ENCODE peak calls at places on chromosome 20, in five cellular contexts. D, T, N, C and E are unnamed samples.

GRCh38 chr20:59737073-59737691 is 132.8 kb downstream of the PHACTR3 start:
- DNase-seq in D (no peak), T (no peak), N (no peak), C (no peak), E (no peak)

GRCh38 chr20:57663241-57663640 is 43.0 kb upstream of the ZBP1 start:
- DNase-seq in D (peak), T (no peak), N (no peak), C (no peak), E (no peak)

GRCh38 chr20:50729925-50730764 is 1.2 kb upstream of the PARD6B start:
- DNase-seq in D (peak), T (no peak), N (peak), C (peak), E (no peak)

GRCh38 chr20:62111148-62111547 is 11.1 kb upstream of the LSM14B start:
- DNase-seq in D (no peak), T (no peak), N (no peak), C (no peak), E (no peak)

GRCh38 chr20:62651285-62652021 is 9.2 kb downstream of the SLCO4A1 start:
- DNase-seq in D (peak), T (peak), N (no peak), C (peak), E (no peak)

GRCh38 chr20:54469293-54469692 is 6.1 kb upstream of the DOK5 start:
- DNase-seq in D (no peak), T (no peak), N (no peak), C (no peak), E (no peak)

GRCh38 chr20:64265201-64265600 is 9.7 kb downstream of the PCMTD2 start:
- DNase-seq in D (no peak), T (no peak), N (no peak), C (no peak), E (no peak)

GRCh38 chr20:62820962-62821725 is 4.3 kb downstream of the COL9A3 start:
- DNase-seq in D (no peak), T (no peak), N (no peak), C (no peak), E (no peak)

GRCh38 chr20:41178904-41179432 is 41.6 kb downstream of the PLCG1 start:
- DNase-seq in D (no peak), T (no peak), N (no peak), C (no peak), E (no peak)

GRCh38 chr20:54649511-54649962 is 174.1 kb downstream of the DOK5 start:
- DNase-seq in D (peak), T (no peak), N (peak), C (peak), E (peak)

GRCh38 chr20:13877789-13878188 is 93.0 kb downstream of the NDUFAF5 start:
- DNase-seq in D (no peak), T (no peak), N (no peak), C (no peak), E (no peak)

GRCh38 chr20:2460752-2461424 is 9.7 kb downstream of the SNRPB start:
- DNase-seq in D (no peak), T (no peak), N (no peak), C (no peak), E (no peak)

GRCh38 chr20:35010405-35011192 is 54.9 kb downstream of the MYH7B start:
- DNase-seq in D (no peak), T (no peak), N (no peak), C (no peak), E (no peak)

GRCh38 chr20:10984899-10985298 is 311.1 kb upstream of the JAG1 start:
- DNase-seq in D (no peak), T (no peak), N (no peak), C (no peak), E (no peak)

GRCh38 chr20:1388706-1389483 is 4.0 kb downstream of the FKBP1A start:
- DNase-seq in D (no peak), T (no peak), N (no peak), C (no peak), E (no peak)

GRCh38 chr20:1388253-1388652 is 4.6 kb downstream of the FKBP1A start:
- DNase-seq in D (no peak), T (no peak), N (no peak), C (no peak), E (no peak)

GRCh38 chr20:1391640-1392442 is 1.0 kb downstream of the FKBP1A start:
- DNase-seq in D (peak), T (no peak), N (no peak), C (peak), E (no peak)

GRCh38 chr20:1390552-1391403 is 2.1 kb downstream of the FKBP1A start:
- DNase-seq in D (no peak), T (no peak), N (no peak), C (no peak), E (no peak)

GRCh38 chr20:1389703-1390385 is 3.0 kb downstream of the FKBP1A start:
- DNase-seq in D (no peak), T (no peak), N (no peak), C (no peak), E (no peak)
- H3K4me2 ChIP-seq in D (peak), T (peak), N (peak), C (no peak), E (no peak)

GRCh38 chr20:17756529-17756928 is 56.8 kb downstream of the BANF2 start:
- DNase-seq in D (no peak), T (no peak), N (no peak), C (no peak), E (no peak)
- H3K4me3 ChIP-seq in D (no peak), T (no peak), N (no peak), C (no peak), E (no peak)

GRCh38 chr20:20743511-20744169 is 31.2 kb upstream of the RALGAPA2 start:
- DNase-seq in D (no peak), T (no peak), N (peak), C (no peak), E (no peak)

GRCh38 chr20:20744170-20744725 is 31.8 kb upstream of the RALGAPA2 start:
- DNase-seq in D (no peak), T (no peak), N (peak), C (no peak), E (no peak)

GRCh38 chr20:20740595-20740994 is 28.2 kb upstream of the RALGAPA2 start:
- DNase-seq in D (no peak), T (no peak), N (no peak), C (no peak), E (no peak)

GRCh38 chr20:20737158-20737557 is 24.7 kb upstream of the RALGAPA2 start:
- DNase-seq in D (no peak), T (no peak), N (no peak), C (no peak), E (no peak)

DNA sequence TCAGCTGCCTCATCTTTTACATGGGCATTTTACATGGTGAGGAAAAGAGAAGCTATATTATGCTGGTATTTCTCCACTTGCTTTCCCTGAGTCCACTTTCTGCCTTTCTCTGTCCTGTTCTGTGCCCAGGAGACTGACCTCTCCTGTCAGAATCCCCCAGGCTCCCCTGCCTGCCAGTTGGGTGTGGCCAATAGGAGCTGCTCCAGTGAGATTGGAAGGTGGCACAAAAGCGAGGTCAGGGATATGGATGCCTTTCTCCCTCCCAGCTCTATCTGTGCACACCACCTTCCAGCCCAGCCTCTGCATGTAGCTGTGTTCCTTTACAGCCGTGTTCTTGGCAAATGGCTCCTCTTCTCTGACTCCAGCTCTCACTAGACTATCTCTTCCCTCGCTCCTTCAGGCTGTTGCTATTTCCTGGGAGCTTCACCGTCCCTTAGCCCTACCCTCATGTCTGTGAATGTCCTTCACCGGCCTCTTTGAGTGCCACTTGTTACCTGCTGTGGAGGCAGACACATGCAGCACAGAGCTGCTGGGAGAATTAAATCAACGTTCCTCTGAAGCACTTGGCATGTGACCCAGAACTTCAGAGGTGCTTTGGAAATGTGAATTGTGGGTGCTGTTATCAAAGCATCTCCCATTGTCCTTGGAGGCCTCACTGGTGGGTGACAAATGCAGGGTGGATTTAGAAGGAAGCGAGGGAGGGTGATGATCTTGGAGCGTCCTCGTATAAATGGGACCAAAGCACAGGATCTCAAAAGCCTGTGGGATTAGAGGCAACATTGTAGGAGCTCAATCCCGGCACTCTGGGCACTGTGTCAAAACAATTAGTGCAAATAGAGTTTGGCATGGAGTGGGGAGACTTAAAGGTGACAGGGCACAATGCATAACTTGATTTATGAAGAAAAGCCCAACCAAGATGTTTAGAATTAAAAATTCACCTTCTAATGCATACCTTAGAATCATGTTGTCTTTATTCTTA is 28.9 kb upstream of the RALGAPA2 start:
- DNase-seq in D (no peak), T (no peak), N (no peak), C (no peak), E (no peak)
- TF ChIP-seq ZBTB33 in D (no peak), T (no peak), N (no peak), C (no peak), E (no peak)

DNA sequence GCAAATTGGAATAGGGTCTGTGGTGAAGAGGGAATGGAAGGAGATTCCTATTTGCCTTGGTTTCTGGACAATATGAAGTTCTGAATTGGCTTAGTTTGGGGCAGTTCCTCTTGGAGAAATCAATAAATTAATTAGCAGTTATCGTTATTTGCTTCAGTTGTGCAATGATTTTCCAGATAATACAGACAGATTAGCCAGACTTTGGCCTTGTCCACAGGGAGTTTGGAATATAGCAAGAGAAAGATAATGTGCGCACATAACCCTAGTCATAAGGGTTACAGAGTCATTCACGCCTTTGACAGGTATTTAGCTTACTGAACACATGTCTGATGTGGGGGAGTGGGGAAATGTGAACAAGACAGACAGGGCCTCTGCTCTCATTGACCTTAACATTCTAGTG is 1.3 kb downstream of the ATRN start:
- DNase-seq in D (no peak), T (no peak), N (peak), C (peak), E (no peak)
- H3K4me2 ChIP-seq in D (peak), T (peak), N (peak), C (peak), E (peak)

GRCh38 chr20:44019638-44020335 is 105.1 kb downstream of the TOX2 start:
- DNase-seq in D (no peak), T (no peak), N (no peak), C (no peak), E (no peak)
- H3K4me3 ChIP-seq in D (no peak), T (no peak), N (no peak), C (no peak), E (no peak)

DNA sequence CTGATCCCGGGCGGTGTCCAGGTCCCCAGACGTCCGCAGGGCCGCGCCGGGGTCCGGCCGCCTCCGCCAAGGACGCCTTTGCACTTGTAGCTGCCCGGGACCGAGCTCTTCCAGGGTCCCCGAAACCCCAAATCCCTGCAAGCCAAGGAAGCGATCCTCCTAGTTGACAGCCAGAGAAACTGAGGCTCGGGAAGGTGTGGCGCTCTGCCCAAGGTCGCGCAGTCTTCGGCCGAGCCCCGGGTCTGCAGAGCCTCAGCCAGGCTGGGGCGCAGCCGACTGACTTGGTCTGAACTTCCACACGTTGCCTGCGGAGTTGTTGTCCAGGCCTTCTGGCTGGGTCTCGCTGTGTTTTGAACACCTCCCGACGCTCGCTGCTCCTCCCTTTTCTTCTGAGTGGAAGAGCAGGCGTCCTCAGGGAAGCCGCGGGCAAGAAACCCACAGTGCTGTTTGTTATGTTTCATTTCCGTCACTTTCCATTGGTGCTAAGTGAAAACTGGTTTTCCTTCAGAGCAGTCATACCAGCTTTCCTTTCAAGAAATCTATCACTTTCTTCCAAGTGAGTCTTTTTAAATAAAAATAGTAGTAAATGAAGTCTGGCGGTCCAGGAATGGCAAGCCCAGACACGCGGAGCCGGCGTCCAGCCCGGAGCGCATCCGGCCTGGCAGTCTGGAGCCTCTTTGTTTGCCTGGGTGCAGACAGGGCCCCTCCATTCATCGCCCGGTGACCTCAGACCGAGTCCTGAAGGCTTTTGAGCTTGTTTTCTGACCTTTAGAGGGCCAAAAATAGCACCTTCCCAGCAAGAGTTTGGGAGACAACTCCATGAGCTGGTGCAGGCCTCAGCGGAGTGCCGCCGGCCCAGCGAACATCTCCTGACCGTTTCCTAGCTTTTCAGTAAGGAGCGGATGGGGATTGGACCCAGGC is 698 bp downstream of the FAM210B start:
- DNase-seq in D (peak), T (no peak), N (peak), C (peak), E (no peak)
- TF ChIP-seq ZBTB33 in D (no peak), T (no peak), N (no peak), C (no peak), E (no peak)

GRCh38 chr20:38110525-38111178 is 54.4 kb downstream of the TGM2 start:
- DNase-seq in D (no peak), T (no peak), N (no peak), C (no peak), E (no peak)

GRCh38 chr20:38111366-38112232 is 53.5 kb downstream of the TGM2 start:
- DNase-seq in D (no peak), T (no peak), N (no peak), C (no peak), E (no peak)

GRCh38 chr20:38108438-38109024 is 56.5 kb downstream of the TGM2 start:
- DNase-seq in D (peak), T (no peak), N (no peak), C (no peak), E (no peak)

GRCh38 chr20:38109025-38109541 is 56.0 kb downstream of the TGM2 start:
- DNase-seq in D (peak), T (no peak), N (no peak), C (no peak), E (no peak)

DNA sequence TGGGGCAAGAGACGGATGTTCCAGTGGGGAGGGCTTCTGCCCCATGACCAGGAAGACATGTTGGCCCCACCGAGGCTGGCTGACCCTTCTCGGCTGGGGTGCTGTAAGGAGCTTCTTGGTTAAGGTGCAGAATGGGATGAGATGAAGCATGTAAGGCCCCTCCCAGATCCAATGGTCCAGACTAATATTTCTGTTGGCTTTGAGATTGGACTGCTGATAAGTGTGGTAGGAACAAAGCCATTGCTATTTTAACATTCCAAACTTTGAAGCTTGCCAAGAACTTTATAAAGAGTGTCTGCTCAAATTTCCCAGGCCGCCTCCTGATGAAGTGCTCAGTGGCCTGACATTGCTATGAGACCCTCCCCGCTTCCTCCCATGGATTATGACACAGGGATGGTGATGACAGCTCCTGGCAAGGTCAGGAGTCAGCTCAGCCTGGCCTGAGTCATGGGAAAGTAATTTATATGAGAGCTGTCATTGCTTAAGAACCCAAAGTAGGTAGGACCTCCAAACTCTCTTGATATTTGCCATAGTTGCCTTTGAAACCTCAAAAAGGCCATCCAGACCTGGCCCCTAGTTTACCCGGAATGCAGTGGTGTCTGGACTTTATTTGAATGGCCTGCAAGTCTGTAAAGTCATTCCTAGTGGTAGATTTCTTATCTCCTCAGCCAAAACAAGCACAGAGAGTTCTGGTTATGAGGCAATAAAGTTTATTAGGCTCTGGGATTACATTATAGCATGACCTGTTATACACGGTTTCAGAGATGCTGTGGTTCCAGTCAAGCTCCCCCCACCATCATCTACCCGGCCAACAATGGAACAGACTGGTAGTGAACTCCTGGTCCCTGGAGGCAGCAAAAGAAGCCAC is 55.2 kb downstream of the TGM2 start:
- DNase-seq in D (no peak), T (no peak), N (peak), C (peak), E (no peak)
- H3K4me2 ChIP-seq in D (peak), T (no peak), N (peak), C (no peak), E (peak)

DNA sequence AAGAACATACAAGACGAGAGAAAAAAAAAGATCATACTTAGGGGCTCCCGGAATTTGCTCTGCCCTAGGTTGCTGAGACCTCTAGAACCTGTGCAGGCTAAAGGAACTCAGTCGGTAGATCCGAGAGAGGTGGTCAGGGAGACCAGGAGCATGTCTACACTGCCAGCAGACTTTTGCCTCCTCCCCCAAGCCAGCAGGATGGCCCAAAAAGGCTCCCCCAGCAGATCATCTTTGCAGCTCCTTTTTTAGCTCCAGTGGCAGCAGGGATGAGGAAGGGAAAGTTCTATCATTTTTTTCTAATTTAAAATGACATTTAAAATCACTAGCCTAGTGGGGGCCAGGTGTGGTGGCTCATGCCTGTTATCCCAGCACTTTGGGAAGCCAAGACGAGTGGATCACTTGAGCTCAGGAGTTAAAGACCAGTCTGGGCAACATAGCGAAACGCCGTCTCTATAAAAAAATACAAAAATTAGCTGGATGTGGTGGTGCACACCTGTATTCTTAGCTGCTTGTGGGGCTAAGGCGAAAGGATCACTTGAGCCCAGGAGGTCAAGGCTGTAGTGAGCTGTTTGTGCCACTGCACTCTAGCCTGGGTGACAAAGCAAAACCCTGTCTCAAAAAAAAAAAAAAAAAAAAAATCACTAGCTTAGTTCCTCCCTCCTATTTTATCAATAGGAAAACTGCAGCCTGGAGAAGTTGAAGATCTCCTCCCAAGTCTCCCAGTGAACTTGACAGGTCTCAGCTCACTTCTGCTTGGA is 69.3 kb upstream of the MYL9 start:
- DNase-seq in D (no peak), T (no peak), N (no peak), C (peak), E (no peak)
- H3K4me3 ChIP-seq in D (no peak), T (peak), N (no peak), C (no peak), E (peak)